ENCODE peak calls at places on chromosomes 7 and 10, in ten cellular contexts. M is tibial nerve, Y is A549, L is heart left ventricle, V is stomach, G is body of pancreas, D is breast epithelium, K is right lobe of liver, A is endothelial cell of umbilical vein, I is esophagus squamous epithelium. Z is an unnamed sample. For H3K4me1, the result is how much of the 10 kb centered on the place peaks cover.

GRCh38 chr10:93006435-93007039 is 54.1 kb upstream of the CYP26C1 start:
- DNase-seq in M (no peak), Y (peak), L (no peak), V (no peak), G (no peak), D (no peak), K (no peak), A (peak), I (no peak), Z (no peak)

GRCh38 chr10:11272915-11273389 is 255.3 kb downstream of the CELF2 start:
- DNase-seq in M (no peak), Y (no peak), L (no peak), V (no peak), G (no peak), D (no peak), K (peak), A (no peak), I (no peak), Z (no peak)

GRCh38 chr7:113015038-113015645 is 71.5 kb downstream of the GPR85 start:
- DNase-seq in M (no peak), Y (peak), L (no peak), V (no peak), G (no peak), D (no peak), K (no peak), A (peak), I (no peak), Z (no peak)

GRCh38 chr10:88553116-88553752 is 29.9 kb downstream of the RNLS start:
- DNase-seq in M (peak), Y (peak), L (no peak), V (peak), G (peak), D (no peak), K (peak), A (peak), I (no peak), Z (peak)

GRCh38 chr10:69718951-69719350 is 82.8 kb upstream of the COL13A1 start:
- DNase-seq in M (no peak), Y (no peak), L (no peak), V (no peak), G (no peak), D (no peak), K (no peak), A (no peak), I (no peak), Z (no peak)

GRCh38 chr10:34523017-34523767 is 291.9 kb downstream of the PARD3 start:
- DNase-seq in M (no peak), Y (no peak), L (no peak), V (no peak), G (no peak), D (no peak), K (no peak), A (no peak), I (no peak), Z (no peak)

GRCh38 chr7:40455485-40455884 is 320.7 kb downstream of the SUGCT start:
- DNase-seq in M (no peak), Y (no peak), L (no peak), V (no peak), G (no peak), D (no peak), K (no peak), A (no peak), I (no peak), Z (no peak)

GRCh38 chr7:98294798-98295382 is 13.4 kb downstream of the BRI3 start:
- DNase-seq in M (no peak), Y (peak), L (no peak), V (peak), G (peak), D (peak), K (peak), A (peak), I (no peak), Z (peak)

GRCh38 chr10:49187950-49188761 is at the start of gene TMEM273:
- DNase-seq in M (peak), Y (no peak), L (peak), V (peak), G (peak), D (no peak), K (peak), A (peak), I (peak), Z (peak)

GRCh38 chr7:36613214-36613613 is 111.1 kb downstream of the AOAH start:
- DNase-seq in M (no peak), Y (no peak), L (no peak), V (no peak), G (no peak), D (no peak), K (no peak), A (no peak), I (no peak), Z (no peak)

GRCh38 chr7:95976369-95976768 is 204.0 kb downstream of the DYNC1I1 start:
- DNase-seq in M (no peak), Y (no peak), L (no peak), V (no peak), G (no peak), D (no peak), K (no peak), A (no peak), I (no peak), Z (no peak)

GRCh38 chr10:111221682-111222470 is 145.0 kb downstream of the ADRA2A start:
- DNase-seq in M (no peak), Y (no peak), L (no peak), V (no peak), G (peak), D (no peak), K (no peak), A (no peak), I (no peak), Z (no peak)

GRCh38 chr10:111222961-111223360 is 146.1 kb downstream of the ADRA2A start:
- DNase-seq in M (no peak), Y (no peak), L (no peak), V (no peak), G (no peak), D (no peak), K (no peak), A (no peak), I (no peak), Z (no peak)
- TF ChIP-seq POLR2A in M (no peak), Y (no peak), L (no peak), V (no peak), G (no peak), D (no peak), K (no peak), A (no peak), I (no peak), Z (no peak)

GRCh38 chr7:76354516-76354915 is 4.3 kb downstream of the YWHAG start:
- DNase-seq in M (no peak), Y (no peak), L (no peak), V (no peak), G (no peak), D (no peak), K (no peak), A (no peak), I (no peak), Z (no peak)
- H3K4me1 ChIP-seq in M (half or more), Y (half or more), L (under half), V (half or more), G (half or more), D (under half), K (under half), A (under half), I (half or more), Z (half or more)

GRCh38 chr10:119269737-119270136 is 62.4 kb downstream of the GRK5 start:
- DNase-seq in M (no peak), Y (no peak), L (no peak), V (no peak), G (no peak), D (no peak), K (no peak), A (no peak), I (no peak), Z (no peak)

GRCh38 chr10:119273413-119273812 is 66.0 kb downstream of the GRK5 start:
- DNase-seq in M (no peak), Y (no peak), L (no peak), V (no peak), G (no peak), D (no peak), K (no peak), A (no peak), I (no peak), Z (no peak)

GRCh38 chr10:119272736-119273135 is 65.4 kb downstream of the GRK5 start:
- DNase-seq in M (no peak), Y (no peak), L (no peak), V (no peak), G (no peak), D (no peak), K (no peak), A (no peak), I (no peak), Z (no peak)

GRCh38 chr10:119268871-119269506 is 61.6 kb downstream of the GRK5 start:
- DNase-seq in M (no peak), Y (no peak), L (no peak), V (no peak), G (no peak), D (no peak), K (no peak), A (peak), I (no peak), Z (no peak)

DNA sequence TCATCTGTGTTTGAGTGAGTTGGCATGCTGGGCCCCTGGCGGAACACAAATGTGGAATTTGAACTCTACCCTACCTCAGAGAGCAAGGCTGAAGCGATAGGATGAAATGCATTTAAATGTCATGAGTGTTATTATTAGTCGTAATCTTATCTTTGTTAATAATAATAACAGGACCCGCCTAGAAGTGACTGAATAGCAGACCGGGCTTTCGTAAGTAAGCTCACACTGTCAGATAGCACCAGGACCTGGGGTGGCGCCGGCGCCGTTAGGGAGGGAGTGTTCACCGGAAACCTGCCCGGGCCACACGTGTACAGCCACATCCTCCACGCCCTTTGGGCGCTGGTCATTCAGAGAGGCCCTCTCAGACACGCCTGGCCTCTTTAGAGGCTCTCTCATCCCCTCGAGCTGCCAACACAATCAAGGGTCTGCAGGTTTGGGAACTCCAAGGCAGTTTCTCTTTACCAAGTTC is 63.6 kb downstream of the GRK5 start:
- DNase-seq in M (no peak), Y (peak), L (peak), V (peak), G (peak), D (peak), K (peak), A (no peak), I (peak), Z (peak)
- TF ChIP-seq POLR2A in M (no peak), Y (no peak), L (no peak), V (no peak), G (no peak), D (no peak), K (no peak), A (peak), I (no peak), Z (no peak)

DNA sequence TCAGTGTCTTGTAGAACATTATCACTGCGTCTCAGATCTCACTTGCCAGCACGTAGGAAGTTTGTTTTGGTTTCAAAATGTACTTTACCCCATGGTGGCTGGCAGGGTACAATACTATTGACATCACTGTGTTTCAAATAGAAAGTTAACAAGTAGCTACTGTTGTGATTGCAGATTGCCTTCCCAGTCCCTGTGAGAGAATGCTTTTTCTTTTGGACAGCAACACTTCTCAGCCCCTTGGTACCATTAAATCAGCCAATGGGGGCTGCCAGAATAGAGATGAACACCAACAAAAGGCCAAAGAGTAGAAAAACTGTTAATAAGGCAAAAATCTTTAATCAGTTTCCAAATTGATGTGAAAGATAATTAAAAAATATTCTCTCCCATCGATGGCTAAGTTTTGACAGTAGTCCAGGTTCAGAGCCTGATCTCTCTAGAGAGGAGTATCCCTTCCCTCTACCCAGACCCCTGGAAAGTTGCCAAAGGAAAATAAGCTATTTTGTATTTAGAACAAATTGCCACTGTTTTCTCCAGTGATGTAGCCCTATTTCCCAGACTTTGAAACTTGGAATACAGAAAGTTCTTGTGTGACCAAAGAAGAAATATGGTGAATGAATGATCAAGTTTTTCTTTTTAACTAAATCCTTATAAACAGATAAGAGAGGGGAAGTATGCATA is 34.9 kb downstream of the SMNDC1 start:
- DNase-seq in M (peak), Y (no peak), L (no peak), V (peak), G (peak), D (no peak), K (peak), A (no peak), I (no peak), Z (no peak)
- H3K4me1 ChIP-seq in M (half or more), Y (under half), L (under half), V (half or more), G (half or more), D (under half), K (under half), A (under half), I (under half), Z (under half)

GRCh38 chr7:73762659-73762999 is 7.4 kb downstream of the CLDN3 start:
- DNase-seq in M (no peak), Y (no peak), L (no peak), V (no peak), G (no peak), D (no peak), K (no peak), A (no peak), I (no peak), Z (no peak)

GRCh38 chr7:73770002-73770859 is at the start of gene CLDN3:
- DNase-seq in M (no peak), Y (peak), L (no peak), V (peak), G (peak), D (peak), K (peak), A (no peak), I (no peak), Z (no peak)

GRCh38 chr7:73769481-73770001 is 529 bp downstream of the CLDN3 start:
- DNase-seq in M (no peak), Y (no peak), L (no peak), V (no peak), G (peak), D (no peak), K (no peak), A (no peak), I (no peak), Z (no peak)

GRCh38 chr7:73768661-73769480 is 1.2 kb downstream of the CLDN3 start:
- DNase-seq in M (no peak), Y (no peak), L (no peak), V (no peak), G (no peak), D (no peak), K (no peak), A (no peak), I (no peak), Z (no peak)

GRCh38 chr7:73766556-73767229 is 3.4 kb downstream of the CLDN3 start:
- DNase-seq in M (no peak), Y (no peak), L (no peak), V (no peak), G (no peak), D (no peak), K (no peak), A (no peak), I (no peak), Z (no peak)
- TF ChIP-seq POLR2A in M (no peak), Y (no peak), L (no peak), V (no peak), G (no peak), D (no peak), K (no peak), A (no peak), I (no peak), Z (no peak)

GRCh38 chr10:51269816-51270215 is 195.5 kb downstream of the PRKG1 start:
- DNase-seq in M (no peak), Y (no peak), L (no peak), V (no peak), G (no peak), D (no peak), K (no peak), A (no peak), I (no peak), Z (no peak)

DNA sequence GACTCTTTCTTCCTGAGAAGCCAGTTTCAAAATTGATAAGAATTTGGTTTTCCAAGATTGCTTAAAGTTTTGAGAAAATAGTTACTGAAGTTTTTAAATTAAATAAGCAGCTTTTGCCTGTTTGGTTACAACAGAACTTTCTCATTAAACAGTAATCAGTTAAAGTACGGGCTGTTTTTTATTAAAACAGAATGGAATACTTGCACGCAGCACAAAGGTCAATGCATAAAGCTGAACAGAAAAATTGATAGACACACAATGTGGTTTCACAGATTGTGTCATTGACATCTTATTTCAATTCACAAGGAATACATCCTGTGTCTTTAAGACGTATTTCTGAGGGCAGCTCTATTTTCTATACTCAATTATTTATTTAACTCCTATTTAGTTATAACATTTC is 192.2 kb downstream of the PRKG1 start:
- DNase-seq in M (no peak), Y (no peak), L (no peak), V (no peak), G (no peak), D (no peak), K (no peak), A (no peak), I (no peak), Z (no peak)
- H3K4me1 ChIP-seq in M (under half), Y (under half), L (under half), V (under half), G (under half), D (under half), K (under half), A (under half), I (under half), Z (under half)

GRCh38 chr10:95406651-95407280 is 116.0 kb upstream of the PDLIM1 start:
- DNase-seq in M (peak), Y (no peak), L (peak), V (peak), G (peak), D (no peak), K (peak), A (no peak), I (no peak), Z (peak)
- TF ChIP-seq POLR2A in M (no peak), Y (no peak), L (no peak), V (no peak), G (no peak), D (no peak), K (no peak), A (no peak), I (no peak), Z (no peak)

GRCh38 chr7:46589282-46589681 is 668.2 kb upstream of the IGFBP3 start:
- DNase-seq in M (no peak), Y (no peak), L (no peak), V (no peak), G (no peak), D (no peak), K (no peak), A (peak), I (no peak), Z (no peak)

GRCh38 chr7:46581276-46581675 is 660.2 kb upstream of the IGFBP3 start:
- DNase-seq in M (no peak), Y (no peak), L (no peak), V (no peak), G (no peak), D (no peak), K (no peak), A (no peak), I (no peak), Z (no peak)

GRCh38 chr7:46583606-46584005 is 662.5 kb upstream of the IGFBP3 start:
- DNase-seq in M (peak), Y (no peak), L (no peak), V (no peak), G (no peak), D (no peak), K (no peak), A (no peak), I (no peak), Z (no peak)

GRCh38 chr7:46580756-46581155 is 659.7 kb upstream of the IGFBP3 start:
- DNase-seq in M (no peak), Y (no peak), L (no peak), V (no peak), G (no peak), D (no peak), K (no peak), A (no peak), I (no peak), Z (no peak)

DNA sequence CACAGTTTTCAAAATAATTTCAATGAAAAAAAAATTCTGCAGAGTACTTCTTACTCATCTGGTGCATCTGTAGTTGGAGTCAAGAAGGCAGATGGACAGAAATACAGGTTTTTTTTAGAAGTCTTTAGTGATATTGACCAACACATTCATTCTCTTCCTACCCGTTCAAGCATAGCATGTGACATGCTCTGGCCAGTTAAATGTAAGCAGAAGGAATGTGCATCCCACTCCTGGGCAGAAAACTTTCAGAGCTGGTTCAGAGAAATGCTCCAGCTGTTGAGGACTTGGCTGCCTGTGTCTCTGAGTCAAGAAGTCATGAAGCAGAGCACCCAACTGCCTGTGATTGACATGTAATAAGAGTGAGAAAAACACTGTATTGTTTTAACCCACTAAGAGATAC is 665.3 kb upstream of the IGFBP3 start:
- DNase-seq in M (no peak), Y (no peak), L (no peak), V (no peak), G (no peak), D (no peak), K (no peak), A (no peak), I (no peak), Z (no peak)
- H3K4me1 ChIP-seq in M (under half), Y (under half), L (under half), V (under half), G (under half), D (under half), K (under half), A (under half), I (under half), Z (under half)

GRCh38 chr7:131010714-131011436 is 276.9 kb upstream of the KLF14 start:
- DNase-seq in M (no peak), Y (no peak), L (no peak), V (no peak), G (no peak), D (no peak), K (no peak), A (no peak), I (no peak), Z (no peak)
- TF ChIP-seq POLR2A in M (no peak), Y (no peak), L (no peak), V (no peak), G (no peak), D (no peak), K (no peak), A (no peak), I (no peak), Z (no peak)

GRCh38 chr7:150415161-150416160 is 35.0 kb upstream of the GIMAP8 start:
- DNase-seq in M (no peak), Y (no peak), L (no peak), V (no peak), G (no peak), D (no peak), K (peak), A (no peak), I (no peak), Z (peak)
- H3K4me1 ChIP-seq in M (under half), Y (under half), L (under half), V (under half), G (under half), D (under half), K (under half), A (under half), I (under half), Z (under half)

Z was measured in adrenal gland.